ENCODE peak calls at places on chromosome 16, in six cellular contexts. One of them, this sample, is unnamed.

GRCh38 chr16:20915733-20916132 is 15.2 kb downstream of the LYRM1 start:
- DNase-seq in mesendoderm: no peak
- DNase-seq in H9: no peak
- DNase-seq in H1: no peak
- DNase-seq in IMR-90: no peak
- DNase-seq in neuronal stem cell: no peak
- DNase-seq in this sample: no peak

GRCh38 chr16:72921620-72922019 is 126.3 kb downstream of the ZFHX3 start:
- DNase-seq in mesendoderm: no peak
- DNase-seq in H9: no peak
- DNase-seq in H1: no peak
- DNase-seq in IMR-90: peak; percentile 32
- DNase-seq in neuronal stem cell: no peak
- DNase-seq in this sample: no peak

GRCh38 chr16:50717109-50717893 is 23.9 kb downstream of the NOD2 start:
- DNase-seq in mesendoderm: no peak
- DNase-seq in H9: no peak
- DNase-seq in H1: no peak
- DNase-seq in IMR-90: no peak
- DNase-seq in neuronal stem cell: no peak
- DNase-seq in this sample: no peak

GRCh38 chr16:67862623-67863583 is 9.9 kb upstream of the EDC4 start:
- DNase-seq in mesendoderm: no peak
- DNase-seq in H9: no peak
- DNase-seq in H1: no peak
- DNase-seq in IMR-90: peak; percentile 45
- DNase-seq in neuronal stem cell: no peak
- DNase-seq in this sample: peak; percentile 73

GRCh38 chr16:14007460-14007859 is 63.7 kb upstream of the MRTFB start:
- DNase-seq in mesendoderm: no peak
- DNase-seq in H9: no peak
- DNase-seq in H1: no peak
- DNase-seq in IMR-90: peak; percentile 92
- DNase-seq in neuronal stem cell: no peak
- DNase-seq in this sample: no peak

GRCh38 chr16:87598431-87598830 is 3.9 kb upstream of the JPH3 start:
- DNase-seq in mesendoderm: no peak
- DNase-seq in H9: no peak
- DNase-seq in H1: no peak
- DNase-seq in IMR-90: peak; percentile 12
- DNase-seq in neuronal stem cell: no peak
- DNase-seq in this sample: no peak

GRCh38 chr16:728131-728889 is 1.4 kb downstream of the HAGHL start:
- DNase-seq in mesendoderm: peak; percentile 75
- DNase-seq in H9: peak; percentile 87
- DNase-seq in H1: no peak
- DNase-seq in IMR-90: peak; percentile 78
- DNase-seq in neuronal stem cell: no peak
- DNase-seq in this sample: peak; percentile 89

GRCh38 chr16:28910046-28911031 is 14.7 kb downstream of the RABEP2 start:
- DNase-seq in mesendoderm: peak; percentile 9
- DNase-seq in H9: no peak
- DNase-seq in H1: no peak
- DNase-seq in IMR-90: peak; percentile 6
- DNase-seq in neuronal stem cell: no peak
- DNase-seq in this sample: no peak

GRCh38 chr16:81467815-81468214 is 23.2 kb downstream of the CMIP start:
- DNase-seq in mesendoderm: no peak
- DNase-seq in H9: no peak
- DNase-seq in H1: no peak
- DNase-seq in IMR-90: no peak
- DNase-seq in neuronal stem cell: no peak
- DNase-seq in this sample: no peak

GRCh38 chr16:81468269-81468902 is 23.8 kb downstream of the CMIP start:
- DNase-seq in mesendoderm: no peak
- DNase-seq in H9: no peak
- DNase-seq in H1: no peak
- DNase-seq in IMR-90: no peak
- DNase-seq in neuronal stem cell: no peak
- DNase-seq in this sample: no peak

GRCh38 chr16:81465375-81465943 is 20.9 kb downstream of the CMIP start:
- DNase-seq in mesendoderm: no peak
- DNase-seq in H9: no peak
- DNase-seq in H1: no peak
- DNase-seq in IMR-90: no peak
- DNase-seq in neuronal stem cell: no peak
- DNase-seq in this sample: no peak

GRCh38 chr16:81466351-81466960 is 21.8 kb downstream of the CMIP start:
- DNase-seq in mesendoderm: no peak
- DNase-seq in H9: no peak
- DNase-seq in H1: no peak
- DNase-seq in IMR-90: peak; percentile 39
- DNase-seq in neuronal stem cell: no peak
- DNase-seq in this sample: no peak

DNA sequence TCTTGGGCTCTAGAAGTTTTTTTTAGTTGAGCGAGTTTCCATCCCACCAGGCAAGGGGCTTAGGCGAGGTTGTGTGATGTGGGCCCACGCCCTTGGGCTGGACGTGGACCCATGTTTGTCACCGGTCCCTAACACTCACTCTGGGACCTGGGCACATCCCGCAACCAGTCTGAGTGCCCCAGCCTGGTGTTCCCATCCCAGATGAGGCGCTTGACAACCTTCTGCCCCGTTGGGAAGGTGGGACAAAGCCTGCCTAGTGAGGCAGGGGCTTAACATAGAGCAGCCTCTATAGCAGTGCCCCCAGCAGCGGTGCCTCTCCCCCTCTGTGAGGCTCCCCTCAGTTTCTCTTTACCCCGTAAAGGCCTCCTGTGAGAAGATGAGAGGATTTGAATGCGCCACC is 22.5 kb downstream of the CMIP start:
- DNase-seq in mesendoderm: no peak
- DNase-seq in H9: no peak
- DNase-seq in H1: no peak
- DNase-seq in IMR-90: no peak
- DNase-seq in neuronal stem cell: no peak
- DNase-seq in this sample: no peak
- H3K4ac ChIP-seq in mesendoderm: no peak overlapping the region
- H3K4ac ChIP-seq in H9: no peak overlapping the region
- H3K4ac ChIP-seq in H1: no peak overlapping the region
- H3K4ac ChIP-seq in IMR-90: no peak overlapping the region
- H3K4ac ChIP-seq in neuronal stem cell: no peak overlapping the region
- H3K4ac ChIP-seq in this sample: peak overlapping the region; percentile 60

DNA sequence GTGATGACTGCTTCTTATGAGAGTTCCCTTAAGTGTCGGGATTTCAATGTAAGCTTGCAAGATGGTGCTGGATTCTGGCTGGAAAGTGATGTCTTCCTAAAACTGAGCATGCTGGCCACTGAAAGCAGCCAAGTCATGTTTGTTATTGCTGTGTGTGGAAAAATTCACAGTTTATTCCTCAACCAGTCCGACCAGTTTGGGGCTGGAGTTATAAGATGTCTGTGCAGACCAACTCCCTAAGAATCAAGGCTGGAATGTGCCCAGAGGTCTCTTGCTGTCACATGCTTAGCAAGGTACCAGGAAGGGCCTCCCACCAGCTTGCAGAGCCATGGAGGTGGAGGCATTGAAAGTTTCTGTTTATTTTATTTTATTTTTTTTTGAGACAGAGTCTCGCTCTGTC is 37.1 kb upstream of the GAN start:
- DNase-seq in mesendoderm: no peak
- DNase-seq in H9: no peak
- DNase-seq in H1: no peak
- DNase-seq in IMR-90: no peak
- DNase-seq in neuronal stem cell: no peak
- DNase-seq in this sample: no peak
- H2BK15ac ChIP-seq in mesendoderm: no peak overlapping the region
- H2BK15ac ChIP-seq in H9: no peak overlapping the region
- H2BK15ac ChIP-seq in H1: no peak overlapping the region
- H2BK15ac ChIP-seq in IMR-90: no peak overlapping the region
- H2BK15ac ChIP-seq in neuronal stem cell: no peak overlapping the region
- H2BK15ac ChIP-seq in this sample: no peak overlapping the region

GRCh38 chr16:27323781-27324561 is 10.2 kb downstream of the IL4R start:
- DNase-seq in mesendoderm: peak; percentile 18
- DNase-seq in H9: no peak
- DNase-seq in H1: no peak
- DNase-seq in IMR-90: no peak
- DNase-seq in neuronal stem cell: no peak
- DNase-seq in this sample: no peak

GRCh38 chr16:27322858-27323780 is 9.3 kb downstream of the IL4R start:
- DNase-seq in mesendoderm: peak; percentile 80
- DNase-seq in H9: no peak
- DNase-seq in H1: no peak
- DNase-seq in IMR-90: no peak
- DNase-seq in neuronal stem cell: no peak
- DNase-seq in this sample: no peak

GRCh38 chr16:27326251-27326650 is 12.5 kb downstream of the IL4R start:
- DNase-seq in mesendoderm: no peak
- DNase-seq in H9: no peak
- DNase-seq in H1: no peak
- DNase-seq in IMR-90: no peak
- DNase-seq in neuronal stem cell: no peak
- DNase-seq in this sample: no peak

GRCh38 chr16:27325736-27326135 is 12.0 kb downstream of the IL4R start:
- DNase-seq in mesendoderm: peak; percentile 32
- DNase-seq in H9: no peak
- DNase-seq in H1: no peak
- DNase-seq in IMR-90: no peak
- DNase-seq in neuronal stem cell: no peak
- DNase-seq in this sample: no peak

GRCh38 chr16:27324851-27325301 is 11.1 kb downstream of the IL4R start:
- DNase-seq in mesendoderm: peak; percentile 78
- DNase-seq in H9: peak; percentile 82
- DNase-seq in H1: peak; percentile 51
- DNase-seq in IMR-90: no peak
- DNase-seq in neuronal stem cell: no peak
- DNase-seq in this sample: no peak
- H2BK120ac ChIP-seq in mesendoderm: no peak overlapping the region
- H2BK120ac ChIP-seq in H9: no peak overlapping the region
- H2BK120ac ChIP-seq in H1: peak overlapping the region; percentile 75
- H2BK120ac ChIP-seq in IMR-90: peak overlapping the region; percentile 59
- H2BK120ac ChIP-seq in neuronal stem cell: no peak overlapping the region
- H2BK120ac ChIP-seq in this sample: no peak overlapping the region

DNA sequence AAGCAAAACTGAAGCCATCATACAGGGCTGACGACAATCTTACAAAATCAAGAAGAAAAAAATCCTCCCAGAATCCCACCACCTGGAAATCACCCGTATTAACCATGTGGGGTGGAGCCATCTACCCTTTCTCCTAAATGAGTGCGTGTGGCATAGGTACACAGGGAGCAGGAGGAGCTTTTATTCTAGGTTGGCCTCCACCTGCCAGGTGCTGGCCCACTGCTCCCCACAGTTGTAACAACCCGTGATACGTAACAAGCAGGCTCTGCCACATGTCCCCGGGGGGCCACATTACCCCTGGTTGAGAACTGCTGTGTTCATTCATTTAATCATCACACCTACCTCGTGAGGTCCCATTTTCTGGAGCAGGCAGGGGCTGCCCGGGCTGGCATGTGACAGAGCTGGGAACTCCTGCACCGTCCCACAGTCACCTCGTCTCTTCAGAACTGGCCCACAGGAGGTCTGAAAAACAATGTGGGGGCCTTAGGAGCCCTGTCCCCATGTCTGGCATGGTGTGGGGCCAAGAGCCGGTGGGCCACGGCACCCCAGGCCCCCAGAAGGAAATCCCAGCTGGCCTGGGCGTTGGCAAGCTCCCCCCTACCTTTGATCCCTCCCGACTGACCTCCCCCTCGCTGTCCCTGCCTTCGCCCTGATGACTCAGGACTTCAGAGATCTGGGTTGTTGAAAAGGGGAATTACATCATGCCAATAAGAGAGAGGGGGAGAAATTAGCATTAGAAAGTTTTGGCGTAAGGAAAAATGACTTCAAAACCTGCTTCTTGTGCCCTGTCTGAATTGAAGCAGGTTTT is 12.9 kb downstream of the CMIP start:
- DNase-seq in mesendoderm: peak; percentile 88
- DNase-seq in H9: no peak
- DNase-seq in H1: no peak
- DNase-seq in IMR-90: peak; percentile 76
- DNase-seq in neuronal stem cell: no peak
- DNase-seq in this sample: peak; percentile 83
- H3K4ac ChIP-seq in mesendoderm: peak overlapping the region; percentile 20
- H3K4ac ChIP-seq in H9: no peak overlapping the region
- H3K4ac ChIP-seq in H1: no peak overlapping the region
- H3K4ac ChIP-seq in IMR-90: peak overlapping the region; percentile 82
- H3K4ac ChIP-seq in neuronal stem cell: no peak overlapping the region
- H3K4ac ChIP-seq in this sample: no peak overlapping the region

DNA sequence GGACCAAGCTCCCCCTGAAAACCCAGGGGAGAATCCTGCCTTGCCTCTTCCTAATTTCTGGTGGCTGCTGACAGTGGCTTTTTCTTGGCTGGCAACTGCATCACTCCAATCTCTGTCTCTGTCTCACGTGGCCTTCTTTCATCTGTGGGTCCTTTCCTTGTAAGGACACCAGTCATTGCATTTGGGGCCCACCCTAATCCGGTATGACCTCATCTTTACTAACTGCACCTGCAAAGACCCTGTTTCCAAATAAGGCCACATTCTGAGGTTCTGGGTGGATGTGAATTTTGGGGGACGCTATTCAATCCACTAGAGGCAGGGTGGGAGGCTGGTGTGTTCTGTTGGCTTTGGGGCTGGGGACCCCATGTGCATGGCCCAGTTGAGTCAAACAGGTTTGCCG is 11.0 kb downstream of the SLC12A3 start:
- DNase-seq in mesendoderm: no peak
- DNase-seq in H9: no peak
- DNase-seq in H1: no peak
- DNase-seq in IMR-90: no peak
- DNase-seq in neuronal stem cell: no peak
- DNase-seq in this sample: no peak
- H2BK15ac ChIP-seq in mesendoderm: no peak overlapping the region
- H2BK15ac ChIP-seq in H9: no peak overlapping the region
- H2BK15ac ChIP-seq in H1: no peak overlapping the region
- H2BK15ac ChIP-seq in IMR-90: no peak overlapping the region
- H2BK15ac ChIP-seq in neuronal stem cell: no peak overlapping the region
- H2BK15ac ChIP-seq in this sample: no peak overlapping the region

GRCh38 chr16:2904100-2904921 is 7.4 kb upstream of the FLYWCH1 start:
- DNase-seq in mesendoderm: peak; percentile 88
- DNase-seq in H9: peak; percentile 91
- DNase-seq in H1: peak; percentile 90
- DNase-seq in IMR-90: peak; percentile 77
- DNase-seq in neuronal stem cell: peak; percentile 86
- DNase-seq in this sample: peak; percentile 89
- H2BK120ac ChIP-seq in mesendoderm: no peak overlapping the region
- H2BK120ac ChIP-seq in H9: no peak overlapping the region
- H2BK120ac ChIP-seq in H1: no peak overlapping the region
- H2BK120ac ChIP-seq in IMR-90: peak overlapping the region; percentile 41
- H2BK120ac ChIP-seq in neuronal stem cell: no peak overlapping the region
- H2BK120ac ChIP-seq in this sample: peak overlapping the region; percentile 64